ENCODE peak calls at places on chromosomes 5 and 9, in ten cellular contexts. G, R, B, H, X, K, A, V, Y and P are unnamed samples. For H3K4me1, the result is how much of the 10 kb centered on the place peaks cover.

GRCh38 chr5:17895296-17896058 is 261.2 kb downstream of the TAF11L14 start:
- DNase-seq in G (peak), R (no peak), B (no peak), H (no peak), X (no peak), K (no peak), A (no peak), V (no peak), Y (no peak), P (no peak)

GRCh38 chr5:134837530-134838181 is 8.1 kb upstream of the C5orf24 start:
- DNase-seq in G (peak), R (peak), B (no peak), H (no peak), X (no peak), K (no peak), A (no peak), V (no peak), Y (no peak), P (no peak)

GRCh38 chr5:134112726-134113571 is 1.5 kb upstream of the TCF7 start:
- DNase-seq in G (no peak), R (no peak), B (no peak), H (no peak), X (no peak), K (no peak), A (no peak), V (no peak), Y (no peak), P (no peak)

GRCh38 chr9:524008-524407 is 309.3 kb downstream of the DOCK8 start:
- DNase-seq in G (no peak), R (no peak), B (no peak), H (no peak), X (no peak), K (no peak), A (no peak), V (no peak), Y (no peak), P (no peak)

GRCh38 chr5:126280343-126280742 is 142.9 kb upstream of the GRAMD2B start:
- DNase-seq in G (no peak), R (no peak), B (no peak), H (no peak), X (no peak), K (no peak), A (no peak), V (peak), Y (no peak), P (no peak)

GRCh38 chr9:137878146-137878941 is 762 bp downstream of the CACNA1B start:
- DNase-seq in G (peak), R (peak), B (no peak), H (no peak), X (peak), K (peak), A (no peak), V (no peak), Y (no peak), P (no peak)

GRCh38 chr5:171520300-171521170 is 101.1 kb downstream of the FGF18 start:
- DNase-seq in G (peak), R (peak), B (peak), H (no peak), X (peak), K (peak), A (no peak), V (peak), Y (no peak), P (no peak)

GRCh38 chr9:120758544-120758943 is 34.7 kb downstream of the FBXW2 start:
- DNase-seq in G (no peak), R (no peak), B (no peak), H (no peak), X (no peak), K (no peak), A (no peak), V (no peak), Y (no peak), P (no peak)

GRCh38 chr9:29830815-29831214 is 2257.5 kb upstream of the C9orf72 start:
- DNase-seq in G (peak), R (no peak), B (no peak), H (no peak), X (no peak), K (peak), A (no peak), V (no peak), Y (no peak), P (no peak)

GRCh38 chr9:125262217-125262991 is 778 bp downstream of the GAPVD1 start:
- DNase-seq in G (peak), R (no peak), B (no peak), H (no peak), X (no peak), K (no peak), A (no peak), V (no peak), Y (no peak), P (peak)

GRCh38 chr9:4038182-4038723 is 261.6 kb downstream of the GLIS3 start:
- DNase-seq in G (peak), R (no peak), B (no peak), H (no peak), X (no peak), K (no peak), A (no peak), V (no peak), Y (no peak), P (no peak)

GRCh38 chr5:75568202-75568601 is 43.1 kb upstream of the ANKDD1B start:
- DNase-seq in G (no peak), R (no peak), B (no peak), H (no peak), X (no peak), K (no peak), A (no peak), V (no peak), Y (no peak), P (no peak)

GRCh38 chr5:112584781-112585180 is 152.9 kb upstream of the APC start:
- DNase-seq in G (no peak), R (no peak), B (no peak), H (no peak), X (no peak), K (no peak), A (no peak), V (no peak), Y (no peak), P (no peak)

GRCh38 chr9:11893331-11893730 is 799.9 kb upstream of the TYRP1 start:
- DNase-seq in G (peak), R (no peak), B (no peak), H (no peak), X (no peak), K (no peak), A (no peak), V (no peak), Y (no peak), P (no peak)

GRCh38 chr5:88761269-88761880 is 121.6 kb downstream of the MEF2C start:
- DNase-seq in G (peak), R (no peak), B (no peak), H (no peak), X (no peak), K (no peak), A (no peak), V (no peak), Y (no peak), P (no peak)

GRCh38 chr5:174504266-174504726 is 220.1 kb upstream of the MSX2 start:
- DNase-seq in G (no peak), R (no peak), B (no peak), H (no peak), X (no peak), K (no peak), A (no peak), V (no peak), Y (no peak), P (no peak)

GRCh38 chr5:31692561-31693221 is 53.8 kb downstream of the PDZD2 start:
- DNase-seq in G (no peak), R (no peak), B (peak), H (no peak), X (peak), K (no peak), A (no peak), V (peak), Y (peak), P (no peak)

GRCh38 chr5:140108093-140109049 is 5.5 kb upstream of the PURA start:
- DNase-seq in G (peak), R (no peak), B (peak), H (peak), X (peak), K (peak), A (peak), V (peak), Y (peak), P (peak)

GRCh38 chr5:33824516-33825195 is 67.1 kb downstream of the ADAMTS12 start:
- DNase-seq in G (peak), R (no peak), B (no peak), H (peak), X (no peak), K (no peak), A (no peak), V (no peak), Y (no peak), P (no peak)

GRCh38 chr5:178313316-178313715 is 80.7 kb upstream of the PHYKPL start:
- DNase-seq in G (no peak), R (no peak), B (peak), H (no peak), X (no peak), K (no peak), A (no peak), V (no peak), Y (no peak), P (no peak)

GRCh38 chr5:174320051-174320450 is 274.5 kb downstream of the NSG2 start:
- DNase-seq in G (no peak), R (no peak), B (no peak), H (peak), X (no peak), K (no peak), A (no peak), V (no peak), Y (no peak), P (no peak)

GRCh38 chr5:159061186-159061796 is 38.4 kb downstream of the EBF1 start:
- DNase-seq in G (peak), R (peak), B (peak), H (no peak), X (peak), K (peak), A (no peak), V (peak), Y (peak), P (no peak)

GRCh38 chr5:135042595-135042994 is 8.6 kb upstream of the PITX1 start:
- DNase-seq in G (no peak), R (no peak), B (peak), H (no peak), X (no peak), K (no peak), A (no peak), V (no peak), Y (peak), P (no peak)

GRCh38 chr9:130256644-130257043 is 8.9 kb upstream of the HMCN2 start:
- DNase-seq in G (no peak), R (no peak), B (no peak), H (no peak), X (no peak), K (no peak), A (no peak), V (no peak), Y (no peak), P (no peak)

GRCh38 chr9:96139592-96140251 is 162.3 kb downstream of the HSD17B3 start:
- DNase-seq in G (peak), R (peak), B (no peak), H (peak), X (peak), K (no peak), A (no peak), V (no peak), Y (no peak), P (no peak)

GRCh38 chr5:32435416-32435815 is 9.1 kb downstream of the ZFR start:
- DNase-seq in G (no peak), R (no peak), B (no peak), H (no peak), X (no peak), K (no peak), A (no peak), V (no peak), Y (no peak), P (no peak)

GRCh38 chr5:10324519-10325370 is 17.0 kb upstream of the CMBL start:
- DNase-seq in G (no peak), R (no peak), B (no peak), H (peak), X (no peak), K (no peak), A (no peak), V (no peak), Y (no peak), P (no peak)

GRCh38 chr9:20476912-20477311 is 145.4 kb downstream of the MLLT3 start:
- DNase-seq in G (no peak), R (peak), B (no peak), H (no peak), X (no peak), K (peak), A (no peak), V (no peak), Y (no peak), P (no peak)

GRCh38 chr5:77281969-77282336 is 71.5 kb downstream of the PDE8B start:
- DNase-seq in G (no peak), R (no peak), B (no peak), H (no peak), X (no peak), K (no peak), A (no peak), V (no peak), Y (no peak), P (no peak)

GRCh38 chr5:483434-484184 is 40.6 kb downstream of the EXOC3 start:
- DNase-seq in G (no peak), R (no peak), B (no peak), H (no peak), X (peak), K (no peak), A (no peak), V (no peak), Y (peak), P (no peak)

GRCh38 chr5:484556-484955 is 39.7 kb downstream of the SLC9A3 start:
- DNase-seq in G (no peak), R (no peak), B (no peak), H (no peak), X (peak), K (no peak), A (no peak), V (no peak), Y (no peak), P (no peak)

GRCh38 chr5:483011-483410 is 40.0 kb downstream of the EXOC3 start:
- DNase-seq in G (no peak), R (no peak), B (no peak), H (no peak), X (peak), K (no peak), A (no peak), V (no peak), Y (peak), P (no peak)

GRCh38 chr5:485943-486491 is 38.2 kb downstream of the SLC9A3 start:
- DNase-seq in G (peak), R (no peak), B (no peak), H (no peak), X (peak), K (no peak), A (no peak), V (no peak), Y (no peak), P (no peak)

GRCh38 chr5:485113-485942 is 38.9 kb downstream of the SLC9A3 start:
- DNase-seq in G (no peak), R (no peak), B (no peak), H (no peak), X (peak), K (no peak), A (no peak), V (no peak), Y (peak), P (no peak)
- H3K4me1 ChIP-seq in G (under half), R (under half), B (under half), H (under half), X (under half), K (under half), A (under half), V (under half), Y (under half), P (under half)

GRCh38 chr5:1316941-1317340 is 22.1 kb upstream of the TERT start:
- DNase-seq in G (no peak), R (no peak), B (no peak), H (peak), X (no peak), K (no peak), A (no peak), V (no peak), Y (no peak), P (no peak)
- H3K4me1 ChIP-seq in G (under half), R (under half), B (under half), H (under half), X (under half), K (under half), A (half or more), V (under half), Y (under half), P (half or more)

DNA sequence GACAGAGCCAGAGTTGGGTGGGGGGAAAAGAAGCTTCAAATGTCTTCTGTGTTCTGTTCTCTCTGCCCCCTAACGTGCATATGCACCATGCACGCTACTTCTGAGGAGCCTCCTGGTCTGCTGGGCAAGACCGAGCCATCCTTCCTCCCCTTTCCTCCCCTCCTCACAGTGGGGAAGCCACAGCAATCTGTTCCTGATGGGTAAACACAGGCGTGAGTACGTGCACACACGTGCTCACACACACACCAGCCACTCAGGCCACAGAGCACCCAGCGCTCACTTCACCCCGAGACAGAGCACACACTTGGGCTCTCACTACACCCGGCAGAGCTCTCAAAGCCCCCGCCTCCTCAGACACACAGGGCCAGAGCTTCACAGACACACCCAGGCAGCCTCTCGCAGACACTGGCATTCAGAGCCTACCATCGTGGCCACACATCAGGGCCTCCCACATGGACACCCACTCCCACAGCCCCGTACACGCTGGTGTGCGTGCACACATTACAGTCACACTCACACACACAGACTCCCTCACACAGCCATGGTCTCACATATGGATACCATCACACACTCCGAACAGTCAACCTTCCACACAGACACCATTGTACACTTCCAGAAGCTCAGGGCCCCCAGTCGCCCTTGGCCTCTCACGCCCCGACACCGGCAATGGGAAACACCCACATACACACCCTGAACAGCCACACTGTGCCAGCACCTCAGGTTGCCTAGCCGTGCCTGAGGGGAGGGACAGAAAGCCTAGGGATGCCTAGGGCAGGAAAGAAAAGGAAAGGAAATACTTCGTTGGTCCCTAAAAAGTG is 13.5 kb downstream of the CNTFR start:
- DNase-seq in G (no peak), R (no peak), B (no peak), H (no peak), X (peak), K (no peak), A (no peak), V (no peak), Y (no peak), P (no peak)
- H3K4me1 ChIP-seq in G (under half), R (under half), B (under half), H (half or more), X (under half), K (half or more), A (under half), V (under half), Y (under half), P (under half)

GRCh38 chr5:1948663-1949191 is 66.0 kb upstream of the IRX4 start:
- DNase-seq in G (no peak), R (no peak), B (peak), H (no peak), X (no peak), K (no peak), A (no peak), V (peak), Y (peak), P (no peak)
- H3K4me1 ChIP-seq in G (under half), R (under half), B (under half), H (under half), X (under half), K (under half), A (under half), V (under half), Y (under half), P (under half)

DNA sequence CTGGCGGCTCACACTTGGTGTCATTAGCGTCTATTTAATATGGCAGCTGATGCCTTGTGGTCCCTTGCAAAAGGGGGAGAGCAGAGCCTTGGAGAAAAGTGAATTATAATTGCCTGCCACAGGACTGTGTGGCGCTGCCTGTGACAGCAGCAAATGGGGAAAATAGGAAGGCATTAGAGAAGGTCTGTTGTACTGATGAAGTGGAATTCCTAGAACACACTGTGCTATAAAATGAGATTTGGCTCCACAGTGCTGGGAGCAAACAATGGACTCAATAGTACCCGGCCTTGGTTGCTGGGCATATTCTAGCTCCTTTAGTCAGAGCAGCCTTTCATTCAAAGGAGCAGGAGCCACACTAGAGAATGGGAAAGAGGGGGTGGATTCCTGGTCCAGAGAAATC is 21.3 kb downstream of the SEMA6A start:
- DNase-seq in G (no peak), R (no peak), B (no peak), H (no peak), X (no peak), K (peak), A (no peak), V (no peak), Y (no peak), P (no peak)
- H3K4me1 ChIP-seq in G (under half), R (under half), B (under half), H (under half), X (under half), K (half or more), A (under half), V (under half), Y (under half), P (under half)

GRCh38 chr9:69014013-69014412 is at the start of gene PRKACG:
- DNase-seq in G (no peak), R (no peak), B (no peak), H (no peak), X (peak), K (no peak), A (no peak), V (no peak), Y (no peak), P (no peak)
- H3K4me1 ChIP-seq in G (under half), R (under half), B (under half), H (under half), X (under half), K (under half), A (under half), V (under half), Y (under half), P (under half)